ENCODE peak calls at places on chromosomes 6 and 20, in six cellular contexts. D, C, E, Z, T and M are unnamed samples.

GRCh38 chr6:31963921-31964320 is 4.9 kb downstream of the SKIC2 start:
- DNase-seq in D (no peak), C (no peak), E (no peak), Z (no peak), T (no peak), M (no peak)

GRCh38 chr6:105326838-105327745 is 75.8 kb downstream of the PREP start:
- DNase-seq in D (peak), C (peak), E (no peak), Z (no peak), T (peak), M (peak)

GRCh38 chr20:46312075-46312944 is 4.0 kb upstream of the CDH22 start:
- DNase-seq in D (no peak), C (no peak), E (no peak), Z (no peak), T (peak), M (no peak)

GRCh38 chr6:167679137-167679736 is 147.5 kb upstream of the AFDN start:
- DNase-seq in D (no peak), C (no peak), E (no peak), Z (no peak), T (no peak), M (no peak)

GRCh38 chr6:1713016-1713600 is 103.4 kb downstream of the FOXC1 start:
- DNase-seq in D (no peak), C (no peak), E (no peak), Z (no peak), T (no peak), M (no peak)

GRCh38 chr20:33773412-33774089 is 37.6 kb upstream of the CHMP4B start:
- DNase-seq in D (no peak), C (no peak), E (no peak), Z (no peak), T (no peak), M (no peak)

GRCh38 chr20:33681728-33682353 is 4.3 kb downstream of the E2F1 start:
- DNase-seq in D (no peak), C (no peak), E (no peak), Z (no peak), T (no peak), M (no peak)

GRCh38 chr6:12009904-12010634 is 2.0 kb upstream of the HIVEP1 start:
- DNase-seq in D (peak), C (peak), E (no peak), Z (no peak), T (peak), M (peak)

GRCh38 chr6:110408891-110409290 is 6.5 kb downstream of the DDO start:
- DNase-seq in D (no peak), C (no peak), E (no peak), Z (no peak), T (no peak), M (no peak)

GRCh38 chr6:137416376-137417109 is 77.7 kb downstream of the OLIG3 start:
- DNase-seq in D (peak), C (peak), E (no peak), Z (no peak), T (peak), M (peak)

GRCh38 chr6:7727951-7728854 is 2.3 kb downstream of the BMP6 start:
- DNase-seq in D (peak), C (no peak), E (no peak), Z (no peak), T (peak), M (peak)

GRCh38 chr20:19137641-19138040 is 74.8 kb upstream of the SLC24A3 start:
- DNase-seq in D (no peak), C (no peak), E (no peak), Z (no peak), T (no peak), M (no peak)